ENCODE peak calls at places on chromosomes 2 and 18, in four cellular contexts. M is HepG2, O is H1, Q is GM12878. N is an unnamed sample.

GRCh38 chr2:175251425-175252041 is 70.0 kb upstream of the ATP5MC3 start:
- DNase-seq in Q (no peak), M (peak; percentile 36), O (no peak), N (peak; percentile 40)

GRCh38 chr18:3044931-3045698 is 32.2 kb upstream of the LPIN2 start:
- DNase-seq in M (peak; percentile 58), O (no peak), Q (no peak), N (no peak)

GRCh38 chr18:44715245-44715644 is 34.6 kb downstream of the SETBP1 start:
- DNase-seq in Q (no peak), O (no peak), M (no peak), N (no peak)

GRCh38 chr18:48861181-48861715 is 89.5 kb downstream of the SMAD7 start:
- DNase-seq in Q (no peak), M (no peak), O (no peak), N (no peak)

GRCh38 chr2:239444626-239445625 is 44.1 kb upstream of the HDAC4 start:
- DNase-seq in Q (no peak), O (no peak), M (peak; percentile 94), N (no peak)

GRCh38 chr18:58202406-58202730 is 158.3 kb downstream of the NEDD4L start:
- DNase-seq in O (no peak), M (no peak), Q (no peak), N (peak; percentile 68)

GRCh38 chr2:197647961-197648690 is 27.3 kb downstream of the RFTN2 start:
- DNase-seq in Q (no peak), M (no peak), O (no peak), N (no peak)

GRCh38 chr2:236088368-236089057 is 79.7 kb downstream of the GBX2 start:
- DNase-seq in O (no peak), Q (no peak), M (peak; percentile 31), N (no peak)

GRCh38 chr18:7617738-7618422 is 50.8 kb downstream of the PTPRM start:
- DNase-seq in O (no peak), Q (no peak), M (no peak), N (no peak)

GRCh38 chr2:190344275-190344827 is 962 bp downstream of the INPP1 start:
- DNase-seq in O (no peak), M (peak; percentile 75), Q (no peak), N (no peak)

GRCh38 chr2:177332041-177332991 is 60.3 kb upstream of the AGPS start:
- DNase-seq in M (peak; percentile 74), Q (peak; percentile 45), O (no peak), N (peak; percentile 46)

GRCh38 chr2:43058761-43059160 is 167.6 kb downstream of the ZFP36L2 start:
- DNase-seq in O (no peak), M (no peak), Q (no peak), N (no peak)

GRCh38 chr18:50855976-50856772 is 22.7 kb upstream of the ME2 start:
- DNase-seq in Q (no peak), M (no peak), O (no peak), N (no peak)

GRCh38 chr2:99448556-99448955 is 41.3 kb downstream of the REV1 start:
- DNase-seq in O (no peak), M (no peak), Q (no peak), N (no peak)

GRCh38 chr2:129883121-129883520 is 96.3 kb upstream of the RAB6C start:
- DNase-seq in O (no peak), M (no peak), Q (no peak), N (no peak)

GRCh38 chr2:178426388-178426787 is 24.6 kb downstream of the PRKRA start:
- DNase-seq in O (no peak), Q (no peak), M (no peak), N (no peak)

GRCh38 chr18:22816266-22817176 is 116.6 kb upstream of the RBBP8 start:
- DNase-seq in O (no peak), Q (no peak), M (peak; percentile 32), N (no peak)

GRCh38 chr2:142853912-142854311 is 23.6 kb upstream of the KYNU start:
- DNase-seq in M (no peak), Q (no peak), O (no peak), N (no peak)

GRCh38 chr18:45879681-45880655 is 54.5 kb downstream of the SIGLEC15 start:
- DNase-seq in M (peak; percentile 34), O (peak; percentile 91), Q (peak; percentile 17), N (peak; percentile 72)

GRCh38 chr2:226652388-226652787 is 147.2 kb downstream of the IRS1 start:
- DNase-seq in O (no peak), M (no peak), Q (no peak), N (no peak)

GRCh38 chr2:166126014-166126639 is 1.7 kb downstream of the SCN1A start:
- DNase-seq in M (no peak), O (no peak), Q (no peak), N (no peak)

GRCh38 chr18:6409933-6410332 is 4.8 kb downstream of the L3MBTL4 start:
- DNase-seq in M (no peak), O (no peak), Q (no peak), N (no peak)

GRCh38 chr2:65300134-65300771 is 72.6 kb downstream of the ACTR2 start:
- DNase-seq in O (no peak), Q (no peak), M (no peak), N (no peak)

GRCh38 chr2:216107760-216108159 is 1.4 kb upstream of the XRCC5 start:
- DNase-seq in M (peak; percentile 39), O (peak; percentile 54), Q (no peak), N (no peak)

GRCh38 chr2:216109962-216110614 is 940 bp downstream of the XRCC5 start:
- DNase-seq in M (peak; percentile 46), Q (no peak), O (no peak), N (no peak)

GRCh38 chr2:216107320-216107719 is 1.8 kb upstream of the XRCC5 start:
- DNase-seq in O (no peak), M (no peak), Q (no peak), N (no peak)

GRCh38 chr2:216108967-216109921 is at the start of gene XRCC5:
- DNase-seq in Q (peak; percentile 96), O (peak; percentile 98), M (peak; percentile 96), N (peak; percentile 93)

DNA sequence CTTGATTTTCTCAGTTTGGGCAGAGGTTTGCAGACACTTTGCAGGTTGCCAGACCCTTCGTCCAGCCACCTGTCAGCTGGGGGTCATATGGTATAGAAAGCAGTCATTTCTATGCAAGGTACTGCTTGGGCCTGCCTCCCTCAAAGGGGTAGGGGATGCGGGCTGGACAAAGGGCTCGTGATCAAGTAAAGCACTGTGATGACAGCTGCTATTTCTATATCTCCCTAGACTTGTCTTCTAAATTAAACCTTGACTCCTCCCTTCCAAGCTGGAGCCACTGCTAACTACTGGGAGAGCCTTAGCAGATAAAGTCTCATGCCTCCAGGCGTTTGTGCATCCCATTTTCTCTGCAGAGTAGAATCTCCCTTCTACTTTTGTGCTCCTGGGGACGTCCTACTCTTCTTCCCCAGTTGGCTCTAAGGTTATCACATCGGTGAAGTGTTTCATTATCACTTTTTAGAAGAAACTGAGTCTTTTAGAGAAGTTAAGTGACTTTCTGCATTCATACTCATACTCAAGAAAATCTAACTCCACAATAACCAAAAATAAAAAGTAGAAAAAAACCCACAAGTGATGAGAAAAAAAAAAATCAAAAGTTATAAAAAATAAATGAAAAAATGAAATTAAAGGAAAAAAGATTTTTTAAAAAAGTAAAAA is 710 bp upstream of the XRCC5 start:
- DNase-seq in Q (no peak), O (no peak), M (peak; percentile 32), N (peak; percentile 48)
- TF ChIP-seq TCF12 in Q (no peak), O (no peak), M (no peak), N (no peak)

GRCh38 chr2:71389379-71390072 is 57.9 kb downstream of the ZNF638 start:
- DNase-seq in Q (no peak), M (no peak), O (no peak), N (no peak)
- TF ChIP-seq TCF12 in Q (no peak), M (no peak), O (no peak), N (no peak)

GRCh38 chr2:46010925-46011490 is 286.2 kb upstream of the EPAS1 start:
- DNase-seq in M (peak; percentile 47), O (peak; percentile 14), Q (no peak), N (peak; percentile 72)
- TF ChIP-seq TCF12 in M (no peak), O (no peak), Q (no peak), N (no peak)

DNA sequence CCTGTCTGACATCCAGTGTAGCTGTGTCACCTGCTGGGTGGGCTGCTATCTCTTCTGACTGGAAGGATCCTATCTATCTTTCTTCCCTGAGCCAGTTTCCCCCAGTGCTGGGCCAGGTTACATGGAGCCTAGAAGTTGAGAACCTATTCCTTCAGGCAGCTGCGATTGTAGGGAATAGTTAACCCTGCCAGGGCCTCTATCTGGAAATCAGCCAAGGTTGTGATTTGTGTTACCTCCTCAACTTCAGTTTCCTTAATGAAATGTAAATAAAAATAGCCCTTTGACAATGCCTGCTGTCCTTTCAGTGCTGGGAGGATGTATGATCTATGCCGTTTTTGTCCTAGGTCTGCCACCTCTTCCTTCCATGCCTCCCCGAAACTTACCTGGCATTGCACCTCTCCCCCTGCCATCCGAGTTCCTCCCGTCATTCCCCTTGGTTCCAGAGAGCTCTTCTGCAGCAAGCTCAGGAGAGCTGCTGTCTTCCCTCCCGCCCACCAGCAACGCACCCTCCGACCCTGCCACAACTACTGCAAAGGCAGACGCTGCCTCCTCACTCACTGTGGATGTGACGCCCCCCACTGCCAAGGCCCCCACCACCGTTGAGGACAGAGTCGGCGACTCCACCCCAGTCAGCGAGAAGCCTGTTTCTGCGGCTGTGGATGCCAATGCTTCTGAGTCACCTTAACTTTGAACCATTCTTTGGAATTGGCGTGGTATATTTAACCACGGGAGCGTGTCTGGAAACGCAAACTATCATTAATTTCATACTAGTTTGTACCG is 36.6 kb downstream of the GORASP2 start:
- DNase-seq in M (no peak), Q (no peak), O (no peak), N (no peak)
- TF ChIP-seq TCF12 in M (no peak), Q (no peak), O (no peak), N (no peak)

GRCh38 chr2:182018218-182018617 is 32.6 kb downstream of the PPP1R1C start:
- DNase-seq in Q (no peak), M (no peak), O (no peak), N (no peak)
- TF ChIP-seq TCF12 in Q (no peak), M (no peak), O (no peak), N (no peak)

GRCh38 chr2:136407952-136408318 is 290.0 kb upstream of the CXCR4 start:
- DNase-seq in O (no peak), Q (no peak), M (no peak), N (no peak)
- TF ChIP-seq TCF12 in O (no peak), Q (no peak), M (no peak), N (no peak)

GRCh38 chr2:25293958-25294513 is 47.7 kb downstream of the DNMT3A start:
- DNase-seq in Q (no peak), M (no peak), O (no peak), N (no peak)

GRCh38 chr2:25292408-25292807 is 49.3 kb downstream of the DNMT3A start:
- DNase-seq in Q (no peak), O (no peak), M (no peak), N (no peak)

GRCh38 chr2:25290811-25291510 is 50.8 kb downstream of the DNMT3A start:
- DNase-seq in M (no peak), Q (no peak), O (no peak), N (peak; percentile 98)

GRCh38 chr2:25294573-25295462 is 46.9 kb downstream of the DNMT3A start:
- DNase-seq in M (no peak), O (no peak), Q (no peak), N (peak; percentile 95)

DNA sequence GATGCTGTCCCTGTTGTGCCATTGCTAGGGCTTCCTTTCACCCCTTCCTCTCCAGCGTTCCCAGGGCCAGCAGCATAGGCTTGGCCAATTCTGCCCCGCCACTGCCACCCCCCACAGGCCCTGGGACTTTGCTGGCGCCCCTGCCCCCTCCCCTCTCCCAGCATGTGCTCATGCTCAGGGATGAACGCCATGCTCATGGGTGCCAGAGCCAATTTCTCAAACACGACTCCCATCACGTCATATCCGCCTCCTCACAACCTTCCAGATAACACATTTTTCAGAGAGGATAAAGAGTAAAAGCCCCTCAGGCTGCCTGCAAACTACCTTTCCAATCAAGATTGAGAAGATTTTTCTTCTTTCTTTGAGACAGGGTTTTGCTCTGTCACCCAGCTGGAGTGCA is 48.6 kb downstream of the DNMT3A start:
- DNase-seq in M (no peak), Q (no peak), O (no peak), N (no peak)
- TF ChIP-seq TCF12 in M (no peak), Q (no peak), O (no peak), N (no peak)

N was measured in SK-N-SH.